ENCODE peak calls at places on chromosomes 3 and 15, in four cellular contexts. Y, G, K and O are unnamed samples.

GRCh38 chr3:25910997-25911396 is 121.1 kb downstream of the OXSM start:
- DNase-seq in Y (no peak), G (peak), K (peak), O (no peak)

GRCh38 chr15:83747050-83747717 is 93.3 kb downstream of the ADAMTSL3 start:
- DNase-seq in Y (no peak), G (no peak), K (no peak), O (peak)

GRCh38 chr15:46296797-46297196 is 662.0 kb downstream of the SQOR start:
- DNase-seq in Y (no peak), G (no peak), K (no peak), O (no peak)

GRCh38 chr3:147422934-147423599 is 13.9 kb downstream of the ZIC1 start:
- DNase-seq in Y (no peak), G (no peak), K (no peak), O (no peak)

GRCh38 chr15:52255935-52256334 is 39.7 kb downstream of the MYO5C start:
- DNase-seq in Y (no peak), G (no peak), K (no peak), O (no peak)

GRCh38 chr3:146594843-146595482 is 10.2 kb downstream of the PLSCR5 start:
- DNase-seq in Y (no peak), G (no peak), K (no peak), O (no peak)

GRCh38 chr3:31204026-31204795 is 309.8 kb upstream of the GADL1 start:
- DNase-seq in Y (no peak), G (no peak), K (no peak), O (no peak)

GRCh38 chr3:150411106-150411460 is 3.0 kb downstream of the TSC22D2 start:
- DNase-seq in Y (no peak), G (no peak), K (no peak), O (no peak)

GRCh38 chr3:72465853-72466252 is 382.4 kb downstream of the SHQ1 start:
- DNase-seq in Y (no peak), G (no peak), K (no peak), O (no peak)

GRCh38 chr15:31328425-31328998 is 1.9 kb downstream of the KLF13 start:
- DNase-seq in Y (no peak), G (no peak), K (no peak), O (peak)

GRCh38 chr3:26118165-26118564 is 328.3 kb downstream of the OXSM start:
- DNase-seq in Y (no peak), G (no peak), K (no peak), O (no peak)

GRCh38 chr3:184737641-184738518 is 26.0 kb upstream of the MAGEF1 start:
- DNase-seq in Y (peak), G (peak), K (no peak), O (peak)

GRCh38 chr3:197298858-197299854 is 744 bp upstream of the DLG1 start:
- DNase-seq in Y (peak), G (peak), K (peak), O (peak)

GRCh38 chr3:178415384-178415783 is 120.9 kb upstream of the KCNMB2 start:
- DNase-seq in Y (no peak), G (no peak), K (no peak), O (no peak)

GRCh38 chr15:23628612-23629233 is 18.9 kb downstream of the MAGEL2 start:
- DNase-seq in Y (no peak), G (no peak), K (no peak), O (no peak)

GRCh38 chr3:73674280-73674679 is 49.5 kb upstream of the PDZRN3 start:
- DNase-seq in Y (no peak), G (no peak), K (no peak), O (no peak)

GRCh38 chr3:69352305-69353087 is 33.4 kb downstream of the FRMD4B start:
- DNase-seq in Y (no peak), G (no peak), K (no peak), O (no peak)

GRCh38 chr15:47293763-47294162 is 423.5 kb upstream of the SEMA6D start:
- DNase-seq in Y (peak), G (peak), K (peak), O (no peak)

GRCh38 chr3:101629219-101629618 is 47.7 kb downstream of the ZBTB11 start:
- DNase-seq in Y (no peak), G (no peak), K (no peak), O (no peak)

GRCh38 chr3:25354071-25354470 is 74.0 kb upstream of the RARB start:
- DNase-seq in Y (no peak), G (no peak), K (no peak), O (no peak)

GRCh38 chr15:44662478-44663409 is 718 bp downstream of the SPG11 start:
- DNase-seq in Y (peak), G (peak), K (peak), O (peak)

GRCh38 chr15:90364251-90364650 is 12.2 kb downstream of the ZNF774 start:
- DNase-seq in Y (no peak), G (no peak), K (no peak), O (peak)

GRCh38 chr3:24548278-24548677 is 53.6 kb upstream of the THRB start:
- DNase-seq in Y (no peak), G (no peak), K (no peak), O (no peak)

GRCh38 chr3:23055733-23056376 is 147.3 kb upstream of the UBE2E2 start:
- DNase-seq in Y (no peak), G (no peak), K (no peak), O (no peak)

GRCh38 chr15:78072080-78072892 is 5.2 kb downstream of the TBC1D2B start:
- DNase-seq in Y (peak), G (peak), K (peak), O (no peak)

GRCh38 chr3:195522254-195523023 is 20.7 kb downstream of the PPP1R2 start:
- DNase-seq in Y (no peak), G (no peak), K (no peak), O (no peak)

GRCh38 chr3:175208316-175208715 is 349.2 kb downstream of the NAALADL2 start:
- DNase-seq in Y (no peak), G (no peak), K (no peak), O (no peak)

GRCh38 chr15:64883997-64884511 is 27.6 kb upstream of the ANKDD1A start:
- DNase-seq in Y (peak), G (peak), K (peak), O (peak)

GRCh38 chr3:188204516-188204915 is 50.6 kb downstream of the LPP start:
- DNase-seq in Y (no peak), G (no peak), K (no peak), O (no peak)

GRCh38 chr3:45017826-45018225 is 8.3 kb upstream of the CLEC3B start:
- DNase-seq in Y (no peak), G (no peak), K (no peak), O (no peak)

GRCh38 chr15:73051402-73051810 is 857 bp upstream of the NEO1 start:
- DNase-seq in Y (peak), G (peak), K (peak), O (no peak)

DNA sequence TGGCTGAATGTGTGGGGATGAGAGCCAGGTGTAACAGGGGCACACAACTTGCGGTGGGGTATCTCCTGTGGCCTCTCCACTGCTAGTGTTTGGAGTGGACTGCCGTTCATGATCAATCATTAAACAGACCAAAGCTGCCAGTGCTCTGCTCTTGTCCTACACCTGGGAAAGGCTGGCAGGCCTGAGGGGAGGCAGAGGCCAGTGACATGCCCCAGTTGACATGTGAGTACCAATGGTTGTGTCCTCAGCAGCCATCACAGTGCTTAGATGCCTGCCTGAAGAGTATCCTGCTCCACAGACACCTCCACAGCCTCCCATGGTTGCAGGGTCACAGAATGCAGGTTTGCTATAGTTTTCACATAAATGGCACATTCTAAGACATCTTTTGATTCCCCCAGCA is 348.4 kb downstream of the EPHB1 start:
- DNase-seq in Y (no peak), G (no peak), K (no peak), O (no peak)
- TF ChIP-seq POLR2A in Y (no peak), G (no peak), K (no peak), O (no peak)

DNA sequence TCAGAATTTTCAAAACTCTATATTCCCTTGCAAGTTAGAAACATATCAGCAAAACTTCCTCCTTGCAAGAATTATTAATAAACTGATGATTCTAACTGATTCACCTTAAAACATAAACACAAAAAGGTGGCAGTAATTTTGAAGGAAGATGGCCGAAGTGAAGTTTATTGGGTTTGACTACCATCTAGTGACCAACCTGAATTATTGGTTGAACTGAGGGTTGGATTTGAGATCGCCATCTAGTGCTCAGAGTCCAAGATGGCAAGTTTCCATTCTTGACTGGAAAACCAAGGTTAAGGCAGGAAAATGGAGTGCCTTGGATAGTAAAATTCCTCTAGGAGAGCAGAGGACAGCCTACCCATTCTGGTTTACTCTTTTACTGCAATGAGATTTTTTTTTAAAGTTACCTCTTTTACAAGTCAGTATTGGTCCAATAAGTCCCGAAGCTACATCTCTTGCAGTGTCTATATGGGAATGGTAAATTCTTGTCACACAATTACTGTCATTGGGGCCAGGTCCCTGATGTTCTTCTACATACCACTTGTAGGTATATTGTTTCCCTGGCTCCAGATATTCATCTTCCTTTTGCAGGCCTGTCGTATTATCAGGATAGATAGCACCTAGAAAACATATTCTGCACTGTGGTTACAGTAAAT is 51.6 kb upstream of the CP start:
- DNase-seq in Y (no peak), G (peak), K (peak), O (peak)
- TF ChIP-seq POLR2A in Y (no peak), G (no peak), K (no peak), O (no peak)

DNA sequence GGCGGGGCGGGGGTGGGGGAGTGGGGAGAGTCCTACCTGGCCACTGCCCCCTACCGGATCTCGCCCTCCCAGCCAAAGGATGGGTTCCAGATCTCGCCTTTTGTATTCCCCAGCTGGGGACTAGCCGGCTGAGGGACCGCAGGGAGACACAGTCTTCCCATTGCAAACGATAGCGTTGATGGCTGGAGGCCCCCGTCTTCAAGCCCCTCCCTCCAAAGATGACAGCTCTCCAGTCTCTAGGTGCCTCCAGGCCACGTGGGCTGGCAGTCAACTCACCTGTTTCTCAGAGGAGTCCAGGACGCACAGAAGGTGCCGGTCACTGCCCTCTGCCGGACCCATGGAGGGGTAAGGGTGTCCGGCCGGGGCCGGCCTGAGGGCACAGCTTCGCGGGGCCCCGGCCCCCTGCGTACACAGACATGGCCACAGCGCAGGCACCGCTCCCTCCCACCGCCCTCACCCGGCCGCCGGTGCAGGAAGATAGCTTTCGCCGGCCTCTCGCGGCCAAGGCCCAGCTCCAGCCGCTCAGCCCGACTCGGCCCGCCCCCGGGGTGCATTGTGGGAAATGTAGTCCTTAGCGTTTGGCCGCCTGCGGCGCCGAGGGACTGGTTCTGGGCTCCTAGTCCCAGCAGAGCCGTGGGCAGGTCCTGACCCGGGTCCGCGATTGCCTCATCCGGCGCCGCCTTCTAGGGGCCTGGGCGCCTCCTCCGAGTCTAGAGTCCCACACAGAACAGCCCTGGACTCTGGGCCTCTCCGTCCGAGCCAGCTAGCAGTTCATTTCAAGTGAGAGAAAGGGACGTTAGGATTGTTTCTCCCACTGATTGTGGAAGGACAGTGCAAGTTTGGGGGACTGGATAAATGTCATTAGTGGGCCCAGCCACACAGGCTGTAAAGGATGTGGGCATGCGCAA is at the start of gene MON1A:
- DNase-seq in Y (peak), G (peak), K (peak), O (peak)
- TF ChIP-seq POLR2A in Y (peak), G (peak), K (peak), O (peak)

GRCh38 chr3:13636874-13637273 is 87.9 kb downstream of the FBLN2 start:
- DNase-seq in Y (no peak), G (no peak), K (no peak), O (no peak)
- TF ChIP-seq POLR2A in Y (no peak), G (no peak), K (no peak), O (no peak)

GRCh38 chr3:50334339-50335075 is 6.1 kb downstream of the RASSF1 start:
- DNase-seq in Y (no peak), G (no peak), K (no peak), O (no peak)
- TF ChIP-seq POLR2A in Y (no peak), G (no peak), K (no peak), O (no peak)

GRCh38 chr15:69855172-69855562 is 242.6 kb downstream of the TLE3 start:
- DNase-seq in Y (no peak), G (no peak), K (no peak), O (no peak)

GRCh38 chr15:69855601-69856000 is 242.1 kb downstream of the TLE3 start:
- DNase-seq in Y (no peak), G (no peak), K (no peak), O (no peak)

GRCh38 chr15:69853572-69853971 is 244.1 kb downstream of the TLE3 start:
- DNase-seq in Y (no peak), G (no peak), K (no peak), O (peak)

GRCh38 chr15:69852482-69853275 is 245.0 kb downstream of the TLE3 start:
- DNase-seq in Y (no peak), G (no peak), K (no peak), O (no peak)

GRCh38 chr15:69854521-69855171 is 243.1 kb downstream of the TLE3 start:
- DNase-seq in Y (no peak), G (no peak), K (no peak), O (no peak)
- TF ChIP-seq POLR2A in Y (no peak), G (no peak), K (no peak), O (no peak)